ENCODE peak calls at places on chromosomes 11 and 22, in nine cellular contexts. M is colonic mucosa, F is heart left ventricle, K is H1, P is astrocyte, W is stomach, N is tibial nerve, O is heart right ventricle, X is left ventricle myocardium inferior. S is an unnamed sample.
A peak's percentile ranks its signal among the peaks of the same experiment; 100 is the strongest.

GRCh38 chr11:68167474-68167873 is 45.6 kb downstream of the KMT5B start:
- DNase-seq in M (no peak), F (no peak), K (no peak), P (no peak), W (no peak), N (no peak), O (no peak), X (no peak), S (no peak)

GRCh38 chr11:17219016-17219415 is 11.2 kb upstream of the PIK3C2A start:
- DNase-seq in M (no peak), F (no peak), K (no peak), P (no peak), W (no peak), N (no peak), O (no peak), X (no peak), S (no peak)

GRCh38 chr11:690738-691633 is 4.0 kb downstream of the DEAF1 start:
- DNase-seq in M (peak; percentile 66), F (peak; percentile 13), K (no peak), P (no peak), W (no peak), N (no peak), O (no peak), X (no peak), S (no peak)

GRCh38 chr11:92801685-92802084 is 167.8 kb upstream of the MTNR1B start:
- DNase-seq in M (no peak), F (no peak), K (no peak), P (no peak), W (no peak), N (no peak), O (no peak), X (no peak), S (no peak)

GRCh38 chr22:46119729-46120419 is 30.5 kb upstream of the PPARA start:
- DNase-seq in M (no peak), F (no peak), K (no peak), P (peak; percentile 89), W (no peak), N (no peak), O (no peak), X (no peak), S (no peak)

GRCh38 chr11:550746-551085 is 9.8 kb downstream of the LMNTD2 start:
- DNase-seq in M (no peak), F (no peak), K (no peak), P (no peak), W (no peak), N (no peak), O (no peak), X (no peak), S (no peak)

GRCh38 chr11:36340909-36341308 is 44.8 kb downstream of the PRR5L start:
- DNase-seq in M (no peak), F (no peak), K (no peak), P (no peak), W (no peak), N (no peak), O (no peak), X (no peak), S (no peak)

GRCh38 chr11:8713760-8714159 is 31.2 kb downstream of the RPL27A start:
- DNase-seq in M (no peak), F (peak; percentile 50), K (no peak), P (no peak), W (no peak), N (no peak), O (no peak), X (no peak), S (no peak)

GRCh38 chr11:128341280-128341679 is 246.1 kb downstream of the ETS1 start:
- DNase-seq in M (no peak), F (no peak), K (no peak), P (no peak), W (no peak), N (no peak), O (peak; percentile 44), X (no peak), S (no peak)

GRCh38 chr22:30422481-30423295 is 2.9 kb upstream of the MTFP1 start:
- DNase-seq in M (peak; percentile 81), F (peak; percentile 55), K (peak; percentile 60), P (peak; percentile 97), W (peak; percentile 82), N (peak; percentile 65), O (peak; percentile 28), X (peak; percentile 28), S (peak; percentile 66)

GRCh38 chr11:60831501-60832079 is 10.3 kb upstream of the CCDC86 start:
- DNase-seq in M (no peak), F (no peak), K (no peak), P (peak; percentile 30), W (no peak), N (no peak), O (no peak), X (no peak), S (no peak)

GRCh38 chr11:74726547-74727182 is 4.6 kb downstream of the CHRDL2 start:
- DNase-seq in M (peak; percentile 69), F (peak; percentile 82), K (peak; percentile 47), P (peak; percentile 30), W (peak; percentile 80), N (peak; percentile 71), O (peak; percentile 70), X (peak; percentile 72), S (peak; percentile 77)

GRCh38 chr22:23531283-23531921 is 48.7 kb downstream of the IGLL1 start:
- DNase-seq in M (no peak), F (peak; percentile 9), K (no peak), P (no peak), W (no peak), N (no peak), O (no peak), X (no peak), S (peak; percentile 24)

GRCh38 chr22:36765943-36766450 is 9.9 kb downstream of the IFT27 start:
- DNase-seq in M (no peak), F (no peak), K (no peak), P (peak; percentile 18), W (no peak), N (no peak), O (no peak), X (no peak), S (no peak)

GRCh38 chr11:125433454-125434121 is 62.5 kb downstream of the FEZ1 start:
- DNase-seq in M (no peak), F (peak; percentile 70), K (no peak), P (peak; percentile 47), W (peak; percentile 29), N (peak; percentile 35), O (peak; percentile 50), X (peak; percentile 36), S (no peak)

GRCh38 chr11:123188508-123189165 is 6.4 kb downstream of the CLMP start:
- DNase-seq in M (no peak), F (no peak), K (no peak), P (peak; percentile 86), W (no peak), N (no peak), O (no peak), X (no peak), S (no peak)
- H3K27ac ChIP-seq in M (no peak overlapping the region), F (no peak overlapping the region), K (no peak overlapping the region), P (peak overlapping the region; percentile 95), W (peak overlapping the region; percentile 72), N (no peak overlapping the region), O (no peak overlapping the region), X (peak overlapping the region; percentile 27), S (no peak overlapping the region)

DNA sequence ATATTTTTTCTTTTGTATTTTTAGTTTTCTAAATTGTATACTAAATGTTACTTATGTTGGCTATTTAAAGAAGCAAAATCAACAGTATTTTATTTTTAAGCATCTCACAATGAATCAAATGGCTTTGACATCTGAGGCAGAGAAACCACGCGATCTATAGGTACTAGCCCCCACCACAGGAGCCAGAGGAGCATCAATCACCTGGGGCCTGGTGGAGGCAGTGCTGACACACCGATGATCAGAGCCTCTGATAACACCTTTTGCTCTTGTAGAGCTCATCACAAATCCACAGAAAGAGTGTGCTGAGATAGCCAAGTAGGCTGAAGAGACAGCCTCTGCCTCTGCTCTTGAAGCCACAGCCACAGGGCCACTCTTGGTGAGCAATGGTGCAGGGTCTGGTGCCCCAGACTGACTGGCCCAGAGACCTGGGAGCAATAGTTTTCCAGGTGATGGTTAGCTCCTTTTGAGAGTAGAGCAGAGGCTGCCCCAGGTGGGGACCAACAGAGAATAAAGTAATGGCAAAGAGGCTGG is 25.2 kb downstream of the HIRA start:
- DNase-seq in M (no peak), F (no peak), K (no peak), P (no peak), W (no peak), N (no peak), O (no peak), X (no peak), S (no peak)
- H3K4me1 ChIP-seq in M (no peaks in the 10 kb centered on the region), F (peaks cover 30% of the 10 kb centered on the region), K (no peaks in the 10 kb centered on the region), P (no peaks in the 10 kb centered on the region), W (peaks cover 17% of the 10 kb centered on the region), N (no peaks in the 10 kb centered on the region), O (peaks cover 43% of the 10 kb centered on the region), X (peaks cover 39% of the 10 kb centered on the region), S (no peaks in the 10 kb centered on the region)

GRCh38 chr22:27372969-27373670 is 428.4 kb downstream of the MN1 start:
- DNase-seq in M (peak; percentile 86), F (no peak), K (peak; percentile 84), P (no peak), W (peak; percentile 65), N (no peak), O (no peak), X (no peak), S (peak; percentile 70)
- TF ChIP-seq CTCF in M (no peak), F (no peak), K (peak; percentile 53), P (no peak), W (no peak), N (no peak), O (no peak), X (no peak), S (peak; percentile 15)

GRCh38 chr11:27894552-27894951 is 194.3 kb upstream of the BDNF start:
- DNase-seq in M (no peak), F (no peak), K (no peak), P (no peak), W (no peak), N (no peak), O (no peak), X (no peak), S (no peak)
- H3K27ac ChIP-seq in M (no peak overlapping the region), F (no peak overlapping the region), K (no peak overlapping the region), P (no peak overlapping the region), W (no peak overlapping the region), N (no peak overlapping the region), O (no peak overlapping the region), X (no peak overlapping the region), S (no peak overlapping the region)

GRCh38 chr22:27874756-27875155 is 44.3 kb downstream of the PITPNB start:
- DNase-seq in M (no peak), F (no peak), K (no peak), P (no peak), W (no peak), N (no peak), O (no peak), X (no peak), S (no peak)
- H3K4me1 ChIP-seq in M (no peaks in the 10 kb centered on the region), F (peaks cover 65% of the 10 kb centered on the region), K (no peaks in the 10 kb centered on the region), P (peaks cover 5% of the 10 kb centered on the region), W (peaks cover 83% of the 10 kb centered on the region), N (peaks cover 11% of the 10 kb centered on the region), O (peaks cover 72% of the 10 kb centered on the region), X (peaks cover 94% of the 10 kb centered on the region), S (peaks cover 24% of the 10 kb centered on the region)

DNA sequence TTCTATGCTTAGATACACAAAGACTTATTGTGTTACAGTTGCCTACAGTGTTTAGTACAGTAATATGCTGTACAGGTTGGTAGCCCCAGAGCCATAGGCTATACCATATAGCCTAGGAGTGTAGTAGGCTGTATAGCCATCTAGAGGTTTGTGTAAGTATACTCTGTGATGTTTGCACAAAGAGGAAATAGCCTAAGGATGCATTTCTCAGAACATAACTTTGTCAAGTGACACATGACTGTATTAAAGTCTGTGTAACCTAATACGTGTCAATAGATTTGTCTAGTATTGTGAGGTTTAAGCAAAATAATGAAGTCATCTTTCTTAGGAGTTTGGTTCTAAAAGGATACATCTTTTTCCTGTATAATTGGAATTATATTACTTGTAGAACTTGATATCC is 5.5 kb downstream of the ZC3H12C start:
- DNase-seq in M (no peak), F (no peak), K (no peak), P (no peak), W (no peak), N (no peak), O (no peak), X (no peak), S (no peak)
- TF ChIP-seq CTCF in M (no peak), F (no peak), K (no peak), P (no peak), W (no peak), N (no peak), O (no peak), X (no peak), S (no peak)

S was measured in lower lobe of right lung.